ENCODE peak calls at places on chromosomes 4 and X, in seven cellular contexts. E is Calu3; X is stomach; J is tibial artery; L is lower leg skin; Z is IMR-90; R is CD8-positive, alpha-beta T cell. F is an unnamed sample.

GRCh38 chrX:130047416-130047815 is 62.9 kb downstream of the ELF4 start:
- DNase-seq in R (no peak), L (no peak), E (no peak), X (no peak), J (no peak), Z (no peak), F (no peak)

GRCh38 chrX:72128183-72128834 is 3.4 kb downstream of the RTL5 start:
- DNase-seq in Z (no peak), E (no peak), J (no peak), L (peak), R (no peak), X (no peak), F (no peak)

GRCh38 chrX:34901761-34902160 is 40.8 kb upstream of the FAM47B start:
- DNase-seq in E (no peak), Z (no peak), L (no peak), J (no peak), X (no peak), R (no peak), F (no peak)

GRCh38 chr4:138948918-138949317 is 66.7 kb upstream of the NOCT start:
- DNase-seq in E (no peak), R (no peak), L (no peak), X (no peak), J (no peak), Z (no peak), F (no peak)

GRCh38 chr4:11497972-11498371 is 69.3 kb upstream of the HS3ST1 start:
- DNase-seq in Z (no peak), E (peak), L (no peak), R (no peak), J (no peak), X (no peak), F (no peak)

GRCh38 chr4:72846280-72847111 is 223.0 kb downstream of the COX18 start:
- DNase-seq in X (no peak), R (no peak), Z (no peak), E (peak), J (no peak), L (no peak), F (no peak)

GRCh38 chrX:55007633-55008032 is 7.5 kb downstream of the APEX2 start:
- DNase-seq in E (no peak), L (no peak), Z (peak), R (no peak), X (peak), J (peak), F (no peak)

GRCh38 chrX:73206366-73206765 is 8.3 kb downstream of the NAP1L2 start:
- DNase-seq in X (no peak), J (no peak), Z (no peak), R (no peak), E (no peak), L (no peak), F (no peak)

GRCh38 chrX:16573781-16574180 is 76.2 kb upstream of the S100G start:
- DNase-seq in E (no peak), J (no peak), Z (peak), X (no peak), R (no peak), L (no peak), F (no peak)

GRCh38 chr4:137998666-137999429 is 243.3 kb downstream of the SLC7A11 start:
- DNase-seq in L (no peak), E (no peak), Z (peak), J (no peak), X (no peak), R (no peak), F (no peak)

GRCh38 chr4:170652571-170652970 is 562.8 kb upstream of the AADAT start:
- DNase-seq in J (no peak), Z (peak), E (no peak), L (no peak), R (no peak), X (no peak), F (no peak)

GRCh38 chrX:153764786-153765137 is 713 bp downstream of the PLXNB3 start:
- DNase-seq in Z (no peak), J (no peak), E (no peak), L (no peak), X (no peak), R (no peak), F (no peak)

GRCh38 chr4:186560647-186561046 is 5.3 kb upstream of the MTNR1A start:
- DNase-seq in R (no peak), X (no peak), Z (no peak), J (no peak), E (no peak), L (no peak), F (no peak)

GRCh38 chrX:103187953-103188475 is 26.9 kb upstream of the BEX4 start:
- DNase-seq in E (no peak), R (no peak), J (no peak), X (no peak), Z (no peak), L (no peak), F (no peak)

GRCh38 chr4:70613182-70613892 is 15.2 kb upstream of the ENAM start:
- DNase-seq in R (no peak), J (no peak), E (no peak), Z (no peak), X (no peak), L (no peak), F (no peak)

GRCh38 chr4:88033309-88033708 is 25.9 kb downstream of the PKD2 start:
- DNase-seq in X (peak), J (no peak), R (peak), L (no peak), Z (peak), E (peak), F (no peak)

GRCh38 chrX:63918611-63919010 is 133.6 kb upstream of the ARHGEF9 start:
- DNase-seq in Z (no peak), X (no peak), E (no peak), J (no peak), R (no peak), L (no peak), F (no peak)

GRCh38 chr4:168631241-168632151 is 134.6 kb downstream of the PALLD start:
- DNase-seq in Z (peak), R (no peak), X (peak), E (peak), L (peak), J (peak), F (no peak)

GRCh38 chrX:139560221-139560620 is 29.7 kb downstream of the F9 start:
- DNase-seq in E (no peak), R (no peak), Z (peak), L (no peak), J (no peak), X (no peak), F (no peak)

GRCh38 chr4:82469776-82470345 is 39.5 kb downstream of the ENOPH1 start:
- DNase-seq in Z (peak), J (no peak), R (no peak), E (no peak), L (no peak), X (no peak), F (no peak)

GRCh38 chrX:39631275-39631674 is 466.5 kb downstream of the BCOR start:
- DNase-seq in R (no peak), L (no peak), J (no peak), Z (no peak), E (no peak), X (no peak), F (no peak)

GRCh38 chrX:43940811-43941210 is 32.4 kb downstream of the NDP start:
- DNase-seq in Z (peak), X (no peak), R (no peak), L (no peak), E (peak), J (peak), F (no peak)

GRCh38 chr4:48905363-48906015 is 1.1 kb downstream of the OCIAD2 start:
- DNase-seq in X (peak), Z (peak), L (no peak), R (no peak), E (peak), J (no peak), F (no peak)

GRCh38 chr4:32775049-32775448 is 2054.9 kb downstream of the PCDH7 start:
- DNase-seq in R (no peak), Z (no peak), L (no peak), X (no peak), J (no peak), E (no peak), F (no peak)

GRCh38 chrX:3576886-3577516 is 136.4 kb downstream of the PRKX start:
- DNase-seq in X (no peak), R (no peak), L (no peak), Z (peak), E (no peak), J (no peak), F (no peak)

GRCh38 chrX:108177321-108177990 is 85.9 kb downstream of the ATG4A start:
- DNase-seq in R (no peak), X (no peak), J (no peak), Z (no peak), L (peak), E (no peak), F (no peak)

GRCh38 chr4:1576200-1576960 is 107.7 kb downstream of the FAM53A start:
- DNase-seq in Z (no peak), L (no peak), R (no peak), X (no peak), J (no peak), E (no peak), F (no peak)

GRCh38 chr4:123452585-123452984 is 56.0 kb downstream of the SPRY1 start:
- DNase-seq in X (peak), Z (peak), R (no peak), L (no peak), E (no peak), J (peak), F (peak)

GRCh38 chrX:77924320-77924859 is 13.9 kb downstream of the ATP7A start:
- DNase-seq in X (no peak), R (no peak), E (no peak), Z (no peak), L (no peak), J (no peak), F (no peak)

GRCh38 chr4:183540498-183540953 is 35.7 kb downstream of the ING2 start:
- DNase-seq in X (no peak), R (no peak), J (no peak), Z (no peak), E (no peak), L (no peak), F (no peak)

GRCh38 chrX:40086569-40087335 is 11.0 kb downstream of the BCOR start:
- DNase-seq in X (no peak), Z (peak), R (no peak), E (no peak), J (no peak), L (no peak), F (no peak)

GRCh38 chrX:120560405-120560841 is 339 bp downstream of the CUL4B start:
- DNase-seq in R (peak), Z (peak), J (peak), X (peak), L (no peak), E (peak), F (no peak)

GRCh38 chr4:166165829-166166420 is 292.9 kb downstream of the TLL1 start:
- DNase-seq in X (no peak), Z (peak), J (no peak), R (no peak), L (no peak), E (peak), F (no peak)

GRCh38 chrX:9318213-9318612 is 146.6 kb upstream of the TBL1X start:
- DNase-seq in J (no peak), R (no peak), Z (no peak), X (no peak), E (no peak), L (no peak), F (no peak)

GRCh38 chrX:1323315-1323714 is 13.3 kb upstream of the IL3RA start:
- DNase-seq in R (peak), L (no peak), X (peak), Z (no peak), E (peak), J (no peak), F (peak)
- TF ChIP-seq CTCF in R (peak), L (no peak), X (peak), Z (no peak), E (no peak), J (no peak), F (peak)

DNA sequence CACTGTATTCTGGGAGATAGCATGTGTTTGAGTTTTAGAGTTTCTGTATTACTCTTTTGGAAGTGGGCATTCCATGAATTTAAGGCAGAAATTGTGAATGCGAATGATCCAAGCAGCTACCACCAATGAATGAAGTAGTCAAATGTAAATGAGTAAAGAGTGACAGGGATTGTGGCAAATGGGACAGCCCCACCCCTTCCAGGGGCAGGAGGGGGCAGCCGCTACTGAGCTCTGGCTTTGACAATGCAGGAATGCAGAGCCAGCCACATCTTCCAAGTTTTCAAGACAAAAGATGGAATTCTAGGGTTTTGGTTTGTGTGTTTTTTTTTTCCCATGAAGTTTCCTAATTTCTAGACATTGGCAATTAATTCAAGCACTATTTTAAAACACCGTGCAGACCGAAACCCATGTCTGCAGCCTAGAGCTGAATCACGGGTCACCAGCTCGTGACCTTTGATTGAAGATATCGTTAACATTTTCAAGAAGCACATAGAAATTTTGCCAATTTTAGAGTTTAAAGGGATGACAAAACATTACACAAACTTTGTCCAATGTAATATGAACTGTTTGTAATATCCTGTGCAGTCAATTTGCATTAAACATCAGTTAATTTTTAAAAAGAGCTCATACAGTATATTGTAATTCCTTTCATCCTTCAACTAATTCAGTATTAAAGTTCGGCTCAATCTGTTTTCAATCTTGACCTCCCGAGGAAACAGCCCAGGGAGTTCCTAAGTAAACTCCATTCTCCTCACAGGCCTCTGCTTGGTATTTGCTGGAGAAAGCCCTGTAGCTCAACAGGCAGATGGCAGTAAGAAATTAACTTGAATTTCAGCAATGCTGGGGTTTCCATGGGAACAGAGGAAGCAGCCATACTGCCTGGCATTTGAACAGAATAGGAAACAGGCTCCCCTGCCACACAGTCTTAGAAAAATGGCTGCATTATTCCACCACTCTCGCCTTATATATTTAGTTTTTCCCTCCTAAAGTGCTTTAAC is 83.4 kb downstream of the UCHL1 start:
- DNase-seq in J (no peak), X (no peak), E (peak), R (no peak), Z (peak), L (no peak), F (no peak)
- TF ChIP-seq CTCF in J (peak), X (no peak), E (no peak), R (no peak), Z (no peak), L (no peak), F (no peak)

GRCh38 chr4:41530741-41531140 is 7.2 kb upstream of the LIMCH1 start:
- DNase-seq in J (no peak), E (no peak), L (no peak), R (no peak), Z (no peak), X (no peak), F (no peak)
- TF ChIP-seq CTCF in J (no peak), E (no peak), L (no peak), R (no peak), Z (no peak), X (no peak), F (no peak)

DNA sequence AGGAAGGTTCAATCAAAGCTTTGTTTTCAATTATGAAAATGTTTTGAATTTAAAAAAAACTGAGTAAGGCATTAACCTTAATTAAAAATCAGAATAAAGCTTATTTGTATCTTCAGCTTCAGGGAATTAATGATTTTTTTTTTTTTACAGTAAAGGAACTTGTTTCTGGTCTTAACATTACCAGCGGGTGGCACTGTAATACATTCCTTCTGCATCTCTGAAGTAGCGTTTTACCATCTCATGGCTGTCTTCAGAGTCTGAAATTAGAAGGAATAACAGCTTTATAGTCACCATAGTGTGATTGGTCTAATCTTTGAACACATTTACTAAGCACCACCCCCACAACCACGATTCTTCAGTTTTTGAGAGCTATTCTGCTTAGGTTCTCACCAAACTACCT is 102.6 kb downstream of the IL1RAPL2 start:
- DNase-seq in Z (peak), X (no peak), L (no peak), J (no peak), E (no peak), R (no peak), F (no peak)
- TF ChIP-seq CTCF in Z (no peak), X (no peak), L (no peak), J (peak), E (no peak), R (no peak), F (no peak)

F was measured in CD14-positive monocyte.